ENCODE peak calls at places on chromosome 1, in ten cellular contexts. Z, E, Q, X, N, P, V, I, K and O are unnamed samples.

GRCh38 chr1:173503391-173503790 is 26.3 kb downstream of the PRDX6 start:
- DNase-seq in Q (peak; percentile 32), I (no peak), K (no peak), Z (peak; percentile 47), N (no peak), V (peak; percentile 23), E (no peak), X (no peak), P (peak; percentile 76), O (no peak)

GRCh38 chr1:221884821-221885220 is 142.9 kb upstream of the DUSP10 start:
- DNase-seq in V (peak; percentile 63), I (no peak), P (no peak), N (no peak), Q (no peak), Z (no peak), E (no peak), K (no peak), X (no peak), O (no peak)

GRCh38 chr1:172647110-172647564 is 11.8 kb upstream of the FASLG start:
- DNase-seq in N (no peak), E (no peak), V (no peak), K (no peak), P (no peak), X (no peak), Q (no peak), I (peak; percentile 67), Z (no peak), O (no peak)

GRCh38 chr1:63626222-63626621 is 33.0 kb downstream of the PGM1 start:
- DNase-seq in E (no peak), P (no peak), Q (no peak), Z (no peak), V (peak; percentile 57), I (no peak), N (no peak), X (no peak), K (no peak), O (no peak)

GRCh38 chr1:221494670-221495069 is 247.2 kb downstream of the DUSP10 start:
- DNase-seq in Q (no peak), K (no peak), Z (no peak), P (no peak), E (no peak), V (no peak), N (no peak), X (no peak), I (no peak), O (no peak)

GRCh38 chr1:41641483-41641829 is 157.0 kb upstream of the EDN2 start:
- DNase-seq in I (no peak), P (no peak), K (no peak), Z (no peak), Q (no peak), V (no peak), E (no peak), N (no peak), X (no peak), O (no peak)

GRCh38 chr1:192147221-192147620 is 11.0 kb upstream of the RGS18 start:
- DNase-seq in P (no peak), V (no peak), N (no peak), X (no peak), E (no peak), K (no peak), Q (peak; percentile 72), I (no peak), Z (no peak), O (no peak)

GRCh38 chr1:148160421-148161251 is 8.6 kb upstream of the NBPF11 start:
- DNase-seq in E (no peak), I (no peak), Q (no peak), P (peak; percentile 10), K (peak; percentile 27), V (no peak), N (no peak), Z (no peak), X (no peak), O (no peak)

GRCh38 chr1:86696522-86696921 is 7.9 kb upstream of the SH3GLB1 start:
- DNase-seq in K (no peak), E (no peak), X (no peak), Z (no peak), N (no peak), I (no peak), Q (no peak), P (no peak), V (peak; percentile 28), O (no peak)

GRCh38 chr1:200969726-200970521 is 53.6 kb downstream of the KIF21B start:
- DNase-seq in P (no peak), Z (no peak), I (peak; percentile 80), X (no peak), E (no peak), K (no peak), Q (no peak), N (no peak), V (no peak), O (no peak)

GRCh38 chr1:156372876-156373275 is 3.9 kb downstream of the RHBG start:
- DNase-seq in X (no peak), E (no peak), Z (no peak), K (no peak), N (no peak), I (no peak), V (no peak), P (no peak), Q (no peak), O (no peak)

GRCh38 chr1:171597203-171597602 is 24.8 kb upstream of the MYOCOS start:
- DNase-seq in N (no peak), E (no peak), K (no peak), V (no peak), Z (no peak), I (no peak), X (no peak), Q (no peak), P (no peak), O (no peak)

GRCh38 chr1:116950497-116951174 is 40.9 kb downstream of the PTGFRN start:
- DNase-seq in X (no peak), Z (no peak), Q (no peak), P (no peak), E (no peak), V (no peak), K (peak; percentile 45), N (no peak), I (no peak), O (peak; percentile 35)

GRCh38 chr1:6179564-6180175 is 451 bp downstream of the CHD5 start:
- DNase-seq in Q (no peak), I (no peak), N (no peak), P (no peak), K (no peak), Z (no peak), X (no peak), E (no peak), V (peak; percentile 40), O (no peak)

GRCh38 chr1:145868232-145868631 is 9.4 kb upstream of the PIAS3 start:
- DNase-seq in X (no peak), E (no peak), V (no peak), N (no peak), P (no peak), Z (no peak), K (no peak), I (no peak), Q (no peak), O (no peak)

GRCh38 chr1:28110555-28110954 is 22.1 kb upstream of the EYA3 start:
- DNase-seq in V (no peak), N (no peak), E (no peak), K (no peak), Z (no peak), Q (no peak), I (peak; percentile 67), X (no peak), P (no peak), O (no peak)

GRCh38 chr1:7964476-7964875 is 3.0 kb downstream of the PARK7 start:
- DNase-seq in N (no peak), K (no peak), Z (no peak), E (no peak), I (no peak), X (no peak), P (peak; percentile 60), Q (no peak), V (no peak), O (no peak)

GRCh38 chr1:101959456-101959855 is 37.3 kb downstream of the OLFM3 start:
- DNase-seq in Q (no peak), K (no peak), E (no peak), Z (no peak), N (no peak), I (no peak), V (no peak), X (no peak), P (peak; percentile 68), O (no peak)

GRCh38 chr1:40622936-40623629 is 42.4 kb downstream of the RIMS3 start:
- DNase-seq in Z (no peak), Q (no peak), I (no peak), K (no peak), E (no peak), V (no peak), N (no peak), P (peak; percentile 61), X (no peak), O (no peak)

GRCh38 chr1:88802950-88803349 is 88.4 kb downstream of the GTF2B start:
- DNase-seq in E (no peak), V (peak; percentile 61), Z (no peak), Q (no peak), I (no peak), K (no peak), N (no peak), P (no peak), X (no peak), O (peak; percentile 9)

GRCh38 chr1:17745564-17745955 is 9.6 kb upstream of the ACTL8 start:
- DNase-seq in P (no peak), K (no peak), V (no peak), E (no peak), N (no peak), Z (peak; percentile 19), Q (no peak), I (no peak), X (no peak), O (no peak)

GRCh38 chr1:67359592-67359991 is 51.9 kb downstream of the IL12RB2 start:
- DNase-seq in N (no peak), V (no peak), K (no peak), P (no peak), X (no peak), E (no peak), I (no peak), Q (no peak), Z (no peak), O (no peak)